ENCODE peak calls at places on chromosome 12, in nine cellular contexts. I is fibroblast of the aortic adventitia; B is GM13977; Z is effector memory CD4-positive, alpha-beta T cell; O is AG04449; T is Daoy; A is epithelial cell of esophagus; G is testis; Q is posterior cingulate gyrus. U is an unnamed sample.

GRCh38 chr12:104216461-104217058 is 981 bp downstream of the TXNRD1 start:
- DNase-seq in I (no peak), B (no peak), Z (no peak), O (no peak), T (no peak), A (no peak), G (no peak), Q (no peak), U (no peak)

GRCh38 chr12:124387510-124387855 is 92.6 kb downstream of the RFLNA start:
- DNase-seq in I (no peak), B (no peak), Z (no peak), O (no peak), T (peak; percentile 27), A (no peak), G (no peak), Q (no peak), U (no peak)

GRCh38 chr12:55072093-55072492 is 52.3 kb downstream of the NEUROD4 start:
- DNase-seq in I (peak; percentile 6), B (peak; percentile 34), Z (peak; percentile 30), O (no peak), T (peak; percentile 68), A (peak; percentile 63), G (peak; percentile 60), Q (peak; percentile 62), U (peak; percentile 53)

GRCh38 chr12:125185740-125186470 is 120.7 kb downstream of the AACS start:
- DNase-seq in I (peak; percentile 63), B (peak; percentile 80), Z (no peak), O (no peak), T (peak; percentile 93), A (peak; percentile 78), G (peak; percentile 81), Q (peak; percentile 89), U (peak; percentile 53)

GRCh38 chr12:12405882-12406281 is 49.0 kb downstream of the BORCS5 start:
- DNase-seq in I (peak; percentile 20), B (no peak), Z (no peak), O (no peak), T (no peak), A (peak; percentile 18), G (no peak), Q (peak; percentile 53), U (no peak)

GRCh38 chr12:86683568-86683991 is 427.4 kb upstream of the MGAT4C start:
- DNase-seq in I (peak; percentile 64), B (no peak), Z (no peak), O (no peak), T (peak; percentile 21), A (peak; percentile 9), G (no peak), Q (no peak), U (no peak)

GRCh38 chr12:80780746-80781145 is 64.0 kb downstream of the MYF5 start:
- DNase-seq in I (no peak), B (no peak), Z (no peak), O (no peak), T (no peak), A (no peak), G (no peak), Q (no peak), U (no peak)

GRCh38 chr12:109130297-109130696 is 13.9 kb downstream of the ACACB start:
- DNase-seq in I (no peak), B (no peak), Z (no peak), O (no peak), T (no peak), A (no peak), G (no peak), Q (no peak), U (no peak)

GRCh38 chr12:18430425-18431048 is 169.2 kb downstream of the PIK3C2G start:
- DNase-seq in I (peak; percentile 82), B (peak; percentile 16), Z (no peak), O (peak; percentile 19), T (no peak), A (peak; percentile 59), G (peak; percentile 66), Q (peak; percentile 15), U (no peak)

U was measured in NCI-H1105.